ENCODE peak calls at places on chromosomes 7 and 10, in eight cellular contexts. B, L, O, J, H, V, T and D are unnamed samples.
A peak's percentile ranks its signal among the peaks of the same experiment; 100 is the strongest.

GRCh38 chr7:91347288-91347687 is 83.1 kb downstream of the FZD1 start:
- DNase-seq in V (no peak), B (peak; percentile 92), H (peak; percentile 15), J (peak; percentile 3), T (no peak), L (no peak), O (no peak), D (no peak)

GRCh38 chr7:150322833-150323681 is at the start of the genes ACTR3C and LRRC61:
- DNase-seq in V (peak; percentile 81), J (peak; percentile 16), B (peak; percentile 73), H (no peak), T (peak; percentile 85), L (no peak), O (peak; percentile 70), D (no peak)

GRCh38 chr10:124049484-124049883 is 43.9 kb downstream of the CHST15 start:
- DNase-seq in V (no peak), T (no peak), O (no peak), L (no peak), J (peak; percentile 88), H (no peak), B (no peak), D (peak; percentile 24)

GRCh38 chr10:86362129-86362527 is 4.5 kb downstream of the GRID1 start:
- DNase-seq in J (no peak), V (no peak), B (no peak), T (peak; percentile 24), O (no peak), L (no peak), H (no peak), D (no peak)

GRCh38 chr7:12719978-12720377 is 32.5 kb downstream of the ARL4A start:
- DNase-seq in J (no peak), H (peak; percentile 47), T (no peak), O (no peak), B (peak; percentile 88), V (no peak), L (no peak), D (no peak)

GRCh38 chr10:34858003-34858402 is 42.9 kb upstream of the PARD3 start:
- DNase-seq in L (no peak), H (no peak), T (no peak), O (no peak), B (no peak), V (no peak), J (no peak), D (no peak)

GRCh38 chr10:9222917-9223316 is 1168.4 kb downstream of the GATA3 start:
- DNase-seq in J (no peak), V (no peak), T (no peak), O (no peak), L (peak; percentile 54), H (no peak), B (no peak), D (peak; percentile 22)

GRCh38 chr7:104252409-104253134 is 44.8 kb upstream of the ORC5 start:
- DNase-seq in L (no peak), O (no peak), T (no peak), J (no peak), B (peak; percentile 18), V (no peak), H (no peak), D (peak; percentile 4)

GRCh38 chr10:30437039-30437781 is 3.2 kb downstream of the MAP3K8 start:
- DNase-seq in J (peak; percentile 70), L (peak; percentile 81), T (no peak), H (peak; percentile 84), B (peak; percentile 40), V (no peak), O (no peak), D (peak; percentile 67)

GRCh38 chr7:154383045-154383444 is 330.8 kb downstream of the DPP6 start:
- DNase-seq in T (no peak), J (no peak), V (no peak), L (no peak), B (no peak), H (no peak), O (no peak), D (no peak)

GRCh38 chr10:69749180-69750010 is 52.3 kb upstream of the COL13A1 start:
- DNase-seq in L (peak; percentile 33), V (no peak), H (peak; percentile 28), B (no peak), T (no peak), O (no peak), J (no peak), D (no peak)

GRCh38 chr7:26653430-26653911 is 210.9 kb downstream of the SKAP2 start:
- DNase-seq in T (peak; percentile 63), J (peak; percentile 40), V (no peak), L (no peak), B (no peak), H (peak; percentile 3), O (peak; percentile 23), D (no peak)

GRCh38 chr7:94656925-94657731 is 1.2 kb upstream of the SGCE start:
- DNase-seq in J (peak; percentile 34), O (peak; percentile 33), B (peak; percentile 59), L (no peak), H (peak; percentile 54), V (peak; percentile 43), T (peak; percentile 53), D (peak; percentile 55)

GRCh38 chr7:139382439-139382838 is 22.7 kb downstream of the LUC7L2 start:
- DNase-seq in O (no peak), L (no peak), B (no peak), T (no peak), H (no peak), J (no peak), V (no peak), D (no peak)

GRCh38 chr7:151598045-151598444 is 78.3 kb upstream of the RHEB start:
- DNase-seq in H (peak; percentile 67), L (peak; percentile 95), V (no peak), J (peak; percentile 69), O (no peak), T (no peak), B (no peak), D (peak; percentile 81)

GRCh38 chr10:28668363-28669226 is 8.7 kb upstream of the BAMBI start:
- DNase-seq in J (no peak), T (peak; percentile 62), L (no peak), H (peak; percentile 31), O (peak; percentile 87), V (peak; percentile 73), B (peak; percentile 92), D (peak; percentile 84)

GRCh38 chr10:121088524-121088923 is 237.4 kb downstream of the WDR11 start:
- DNase-seq in J (peak; percentile 47), L (no peak), T (no peak), O (peak; percentile 70), B (peak; percentile 27), V (peak; percentile 68), H (no peak), D (no peak)

GRCh38 chr7:15932318-15932717 is 245.8 kb upstream of the MEOX2 start:
- DNase-seq in B (no peak), J (no peak), V (no peak), L (no peak), T (no peak), H (no peak), O (no peak), D (no peak)

GRCh38 chr7:156747718-156748117 is 107.1 kb downstream of the RNF32 start:
- DNase-seq in H (no peak), L (no peak), T (no peak), J (no peak), O (no peak), V (no peak), B (no peak), D (no peak)

GRCh38 chr7:46291601-46292150 is 370.6 kb upstream of the IGFBP3 start:
- DNase-seq in V (no peak), H (peak; percentile 88), T (no peak), J (peak; percentile 97), O (no peak), L (peak; percentile 81), B (no peak), D (peak; percentile 88)

GRCh38 chr10:112689327-112689726 is 242.3 kb downstream of the VTI1A start:
- DNase-seq in O (peak; percentile 37), B (peak; percentile 20), H (peak; percentile 50), J (peak; percentile 1), T (no peak), L (peak; percentile 6), V (peak; percentile 66), D (peak; percentile 17)

GRCh38 chr10:83373659-83374058 is 765.6 kb upstream of the GHITM start:
- DNase-seq in V (no peak), J (peak; percentile 26), H (no peak), O (peak; percentile 25), T (no peak), B (peak; percentile 15), L (peak; percentile 17), D (peak; percentile 53)

GRCh38 chr7:22854158-22855048 is 31.8 kb upstream of the TOMM7 start:
- DNase-seq in L (peak; percentile 93), J (peak; percentile 51), T (peak; percentile 95), O (peak; percentile 87), B (peak; percentile 88), V (peak; percentile 78), H (peak; percentile 89), D (peak; percentile 93)

GRCh38 chr10:62818426-62819011 is 2.4 kb upstream of the EGR2 start:
- DNase-seq in J (no peak), T (peak; percentile 60), L (no peak), B (peak; percentile 44), O (peak; percentile 65), H (no peak), V (no peak), D (peak; percentile 46)

GRCh38 chr7:115851291-115851690 is 179.3 kb downstream of the TFEC start:
- DNase-seq in J (peak; percentile 72), O (peak; percentile 9), H (peak; percentile 83), V (no peak), L (peak; percentile 62), T (no peak), B (peak; percentile 78), D (peak; percentile 85)

GRCh38 chr7:8255680-8256656 is 6.0 kb downstream of the ICA1 start:
- DNase-seq in J (no peak), V (peak; percentile 40), L (no peak), T (no peak), H (no peak), O (no peak), B (no peak), D (no peak)

GRCh38 chr7:146375155-146375554 is 258.6 kb downstream of the CNTNAP2 start:
- DNase-seq in O (no peak), L (no peak), H (no peak), V (no peak), B (no peak), J (no peak), T (no peak), D (no peak)

GRCh38 chr7:81014266-81014665 is 95.4 kb upstream of the SEMA3C start:
- DNase-seq in O (no peak), H (peak; percentile 25), B (no peak), T (no peak), V (no peak), J (peak; percentile 94), L (peak; percentile 28), D (no peak)
- H3K4me3 ChIP-seq in O (no peak overlapping the region), H (no peak overlapping the region), B (no peak overlapping the region), T (no peak overlapping the region), V (no peak overlapping the region), J (no peak overlapping the region), L (no peak overlapping the region), D (no peak overlapping the region)

GRCh38 chr7:155384751-155385150 is 73.2 kb upstream of the EN2 start:
- DNase-seq in J (no peak), L (no peak), V (no peak), H (no peak), O (no peak), T (no peak), B (no peak), D (no peak)
- H3K4me3 ChIP-seq in J (no peak overlapping the region), L (no peak overlapping the region), V (no peak overlapping the region), H (no peak overlapping the region), O (no peak overlapping the region), T (no peak overlapping the region), B (no peak overlapping the region), D (no peak overlapping the region)

GRCh38 chr7:140732436-140732835 is 35.9 kb downstream of the NDUFB2 start:
- DNase-seq in H (no peak), V (no peak), T (no peak), O (no peak), L (no peak), B (no peak), J (no peak), D (no peak)
- H3K4me3 ChIP-seq in H (no peak overlapping the region), V (no peak overlapping the region), T (no peak overlapping the region), O (no peak overlapping the region), L (no peak overlapping the region), B (no peak overlapping the region), J (no peak overlapping the region), D (no peak overlapping the region)

GRCh38 chr10:73494213-73494612 is 1.6 kb downstream of the PPP3CB start:
- DNase-seq in J (no peak), V (no peak), T (no peak), O (no peak), L (no peak), B (no peak), H (no peak), D (no peak)
- H3K4me3 ChIP-seq in J (no peak overlapping the region), V (peak overlapping the region; percentile 86), T (peak overlapping the region; percentile 74), O (peak overlapping the region; percentile 54), L (peak overlapping the region; percentile 91), B (peak overlapping the region; percentile 96), H (peak overlapping the region; percentile 48), D (peak overlapping the region; percentile 99)